ENCODE peak calls at places on chromosomes 3 and 15, in seven cellular contexts. R, Z, E, Q, I, P and N are unnamed samples. For H3K27me3 and H3K9me3, the result is how much of the 10 kb centered on the place peaks cover.

GRCh38 chr3:102158080-102158756 is 276.6 kb upstream of the ZPLD1 start:
- DNase-seq in R (no peak), Z (no peak), E (no peak), Q (no peak), I (no peak), P (no peak), N (no peak)

GRCh38 chr3:37803726-37804469 is 57.8 kb upstream of the CTDSPL start:
- DNase-seq in R (no peak), Z (no peak), E (no peak), Q (no peak), I (no peak), P (no peak), N (no peak)

GRCh38 chr3:46541856-46542255 is 24.2 kb downstream of the LRRC2 start:
- DNase-seq in R (no peak), Z (no peak), E (no peak), Q (no peak), I (peak), P (no peak), N (no peak)

GRCh38 chr15:76973362-76973743 is 21.6 kb upstream of the PSTPIP1 start:
- DNase-seq in R (no peak), Z (peak), E (no peak), Q (no peak), I (no peak), P (no peak), N (peak)

GRCh38 chr3:156483002-156483401 is 71.9 kb downstream of the SSR3 start:
- DNase-seq in R (no peak), Z (no peak), E (no peak), Q (no peak), I (no peak), P (no peak), N (no peak)

GRCh38 chr3:16548721-16549120 is 35.2 kb upstream of the RFTN1 start:
- DNase-seq in R (no peak), Z (no peak), E (peak), Q (no peak), I (no peak), P (peak), N (no peak)

GRCh38 chr3:51777985-51778384 is 1.1 kb downstream of the IQCF6 start:
- DNase-seq in R (no peak), Z (no peak), E (no peak), Q (no peak), I (peak), P (no peak), N (no peak)

GRCh38 chr3:49177073-49177472 is 5.7 kb downstream of the KLHDC8B start:
- DNase-seq in R (no peak), Z (no peak), E (no peak), Q (no peak), I (no peak), P (no peak), N (no peak)

GRCh38 chr3:14507345-14507741 is 32.8 kb downstream of the GRIP2 start:
- DNase-seq in R (peak), Z (no peak), E (no peak), Q (peak), I (no peak), P (no peak), N (no peak)

GRCh38 chr3:63979093-63979492 is 44.2 kb downstream of the PSMD6 start:
- DNase-seq in R (no peak), Z (no peak), E (no peak), Q (no peak), I (no peak), P (no peak), N (no peak)

GRCh38 chr15:28983432-28984311 is 97.9 kb downstream of the APBA2 start:
- DNase-seq in R (no peak), Z (no peak), E (no peak), Q (no peak), I (no peak), P (no peak), N (no peak)

GRCh38 chr15:70355275-70355795 is 257.6 kb upstream of the TLE3 start:
- DNase-seq in R (no peak), Z (no peak), E (no peak), Q (no peak), I (peak), P (no peak), N (no peak)
- H3K27me3 ChIP-seq in R (under half), Z (under half), E (under half), Q (under half), I (under half), P (under half), N (under half)

GRCh38 chr3:20878676-20879075 is 692.7 kb upstream of the SGO1 start:
- DNase-seq in R (no peak), Z (no peak), E (no peak), Q (no peak), I (no peak), P (no peak), N (no peak)

DNA sequence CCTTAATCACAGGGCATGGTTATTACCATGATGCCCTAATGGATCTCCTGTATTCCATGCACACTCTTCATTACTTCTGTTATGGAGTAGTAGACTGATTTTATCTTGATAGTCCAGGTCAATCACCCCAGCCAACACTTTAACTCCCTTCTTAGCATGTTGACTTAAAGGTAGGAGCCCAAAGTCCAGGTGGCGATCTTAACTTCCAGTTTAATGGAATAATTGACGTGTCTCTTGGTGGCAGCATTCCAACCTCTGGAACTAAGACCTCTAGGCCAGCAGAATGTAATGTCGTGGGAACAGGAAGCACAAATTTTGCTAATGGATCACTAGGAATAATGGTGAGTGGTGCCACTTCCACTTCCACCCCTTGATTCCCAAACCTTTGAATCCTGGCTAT is 687.2 kb upstream of the SGO1 start:
- DNase-seq in R (no peak), Z (no peak), E (no peak), Q (no peak), I (no peak), P (no peak), N (no peak)
- H3K9me3 ChIP-seq in R (under half), Z (under half), E (under half), Q (under half), I (under half), P (under half), N (under half)

GRCh38 chr3:181721369-181721768 is 9.6 kb downstream of the SOX2 start:
- DNase-seq in R (no peak), Z (no peak), E (no peak), Q (no peak), I (no peak), P (no peak), N (no peak)
- H3K4me3 ChIP-seq in R (no peak), Z (peak), E (no peak), Q (no peak), I (no peak), P (no peak), N (no peak)

DNA sequence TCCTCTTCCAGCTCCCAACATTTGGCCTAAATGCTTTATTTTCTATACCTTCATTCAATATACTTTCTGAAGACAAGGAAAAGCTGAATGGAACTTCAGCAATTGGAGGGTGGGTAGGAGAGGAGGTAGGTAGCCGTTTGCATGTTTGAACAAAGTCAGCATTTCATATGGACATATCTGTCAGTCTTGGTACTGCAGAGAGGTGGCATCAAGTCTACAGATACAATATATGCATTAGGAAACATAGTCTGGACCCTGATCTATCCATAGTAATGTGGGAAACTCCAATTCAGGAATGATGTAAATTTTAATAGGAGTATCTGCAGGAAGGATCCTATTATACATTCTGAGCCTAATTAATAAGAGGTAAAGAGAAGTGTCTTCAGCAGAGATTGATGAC is 526.4 kb downstream of the MECOM start:
- DNase-seq in R (no peak), Z (no peak), E (no peak), Q (no peak), I (no peak), P (no peak), N (no peak)
- H3K27me3 ChIP-seq in R (under half), Z (under half), E (under half), Q (under half), I (under half), P (under half), N (under half)